ENCODE peak calls at places on chromosomes 7 and 10, in six cellular contexts. C, M, J, L, X and F are unnamed samples.
A peak's percentile ranks its signal among the peaks of the same experiment; 100 is the strongest.

GRCh38 chr7:117706191-117706590 is 167.1 kb downstream of the CTTNBP2 start:
- DNase-seq in M (no peak), C (no peak), L (no peak), J (no peak), X (no peak), F (no peak)

GRCh38 chr7:31099451-31100444 is 47.6 kb downstream of the ADCYAP1R1 start:
- DNase-seq in L (no peak), J (no peak), M (no peak), X (no peak), C (no peak), F (no peak)

GRCh38 chr10:61815505-61815904 is 86.0 kb upstream of the ARID5B start:
- DNase-seq in M (no peak), J (peak; percentile 6), L (no peak), X (peak; percentile 56), C (no peak), F (peak; percentile 25)

GRCh38 chr10:1465421-1465902 is 271.9 kb downstream of the ADARB2 start:
- DNase-seq in X (peak; percentile 3), J (no peak), C (no peak), M (peak; percentile 27), L (no peak), F (no peak)

GRCh38 chr10:61316866-61317265 is 136.3 kb downstream of the TMEM26 start:
- DNase-seq in L (no peak), X (no peak), C (peak; percentile 54), J (no peak), M (no peak), F (peak; percentile 53)

GRCh38 chr10:58064714-58065528 is 202.8 kb downstream of the IPMK start:
- DNase-seq in X (peak; percentile 43), J (peak; percentile 74), C (peak; percentile 38), L (peak; percentile 92), M (no peak), F (peak; percentile 23)

GRCh38 chr10:7210516-7210915 is 200.3 kb downstream of the SFMBT2 start:
- DNase-seq in X (no peak), J (no peak), M (no peak), C (no peak), L (no peak), F (no peak)

GRCh38 chr7:123645516-123645915 is 10.2 kb upstream of the LMOD2 start:
- DNase-seq in L (no peak), M (no peak), J (no peak), X (no peak), C (no peak), F (no peak)

GRCh38 chr7:96949766-96950165 is 55.6 kb upstream of the DLX6 start:
- DNase-seq in C (peak; percentile 60), J (no peak), L (peak; percentile 93), X (peak; percentile 61), M (no peak), F (peak; percentile 52)

GRCh38 chr10:34474060-34474376 is 341.1 kb downstream of the PARD3 start:
- DNase-seq in L (peak; percentile 69), X (peak; percentile 77), C (peak; percentile 21), M (no peak), J (no peak), F (peak; percentile 7)

GRCh38 chr7:132575987-132576722 is at the start of gene PLXNA4:
- DNase-seq in X (no peak), C (peak; percentile 26), L (peak; percentile 28), M (no peak), J (peak; percentile 60), F (peak; percentile 19)
- TF ChIP-seq EZH2 in X (peak; percentile 76), C (peak; percentile 79), L (peak; percentile 87), M (no peak), J (peak; percentile 96), F (peak; percentile 25)

GRCh38 chr7:122304996-122305421 is 459 bp upstream of the FEZF1 start:
- DNase-seq in J (peak; percentile 60), L (no peak), M (no peak), C (no peak), X (no peak), F (no peak)
- H3K4me2 ChIP-seq in J (peak overlapping the region; percentile 93), L (peak overlapping the region; percentile 88), M (no peak overlapping the region), C (peak overlapping the region; percentile 28), X (no peak overlapping the region), F (peak overlapping the region; percentile 70)

GRCh38 chr7:93747019-93747418 is 143.5 kb downstream of the TFPI2 start:
- DNase-seq in L (no peak), C (no peak), X (no peak), M (no peak), J (no peak), F (no peak)
- TF ChIP-seq EZH2 in L (no peak), C (no peak), X (no peak), M (no peak), J (no peak), F (no peak)

GRCh38 chr10:99658622-99659030 is 683 bp upstream of the ENTPD7 start:
- DNase-seq in C (peak; percentile 71), L (no peak), X (peak; percentile 71), J (peak; percentile 40), M (no peak), F (peak; percentile 61)

GRCh38 chr10:99652800-99653390 is 6.4 kb upstream of the ENTPD7 start:
- DNase-seq in J (no peak), L (peak; percentile 39), X (no peak), C (no peak), M (no peak), F (no peak)

GRCh38 chr10:99656199-99657064 is 2.9 kb upstream of the ENTPD7 start:
- DNase-seq in C (no peak), L (no peak), M (no peak), X (peak; percentile 95), J (no peak), F (no peak)

GRCh38 chr10:99654390-99654789 is 4.9 kb upstream of the ENTPD7 start:
- DNase-seq in J (no peak), X (peak; percentile 58), C (no peak), L (no peak), M (no peak), F (no peak)

DNA sequence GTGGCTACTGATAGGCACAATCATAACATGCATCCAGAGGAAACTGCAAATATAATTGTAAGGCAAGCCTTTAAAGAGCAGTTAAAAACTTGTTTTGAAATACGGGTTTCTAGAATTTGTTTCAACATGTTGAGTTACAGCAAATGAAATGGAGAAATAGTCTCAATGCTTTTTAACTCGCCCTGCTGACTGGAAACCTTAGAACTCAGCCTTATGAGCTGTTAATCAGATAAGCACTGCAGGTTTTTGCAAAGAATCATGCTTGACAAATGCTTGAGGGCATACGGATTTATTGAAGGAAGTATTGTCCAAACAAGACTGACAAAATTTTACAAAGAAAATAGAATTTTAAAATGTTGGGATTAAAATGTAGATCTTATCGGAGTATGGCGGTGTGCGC is 4.5 kb upstream of the ENTPD7 start:
- DNase-seq in L (peak; percentile 56), J (no peak), M (no peak), X (peak; percentile 96), C (no peak), F (no peak)
- H3K4me2 ChIP-seq in L (no peak overlapping the region), J (no peak overlapping the region), M (no peak overlapping the region), X (peak overlapping the region; percentile 38), C (no peak overlapping the region), F (no peak overlapping the region)

DNA sequence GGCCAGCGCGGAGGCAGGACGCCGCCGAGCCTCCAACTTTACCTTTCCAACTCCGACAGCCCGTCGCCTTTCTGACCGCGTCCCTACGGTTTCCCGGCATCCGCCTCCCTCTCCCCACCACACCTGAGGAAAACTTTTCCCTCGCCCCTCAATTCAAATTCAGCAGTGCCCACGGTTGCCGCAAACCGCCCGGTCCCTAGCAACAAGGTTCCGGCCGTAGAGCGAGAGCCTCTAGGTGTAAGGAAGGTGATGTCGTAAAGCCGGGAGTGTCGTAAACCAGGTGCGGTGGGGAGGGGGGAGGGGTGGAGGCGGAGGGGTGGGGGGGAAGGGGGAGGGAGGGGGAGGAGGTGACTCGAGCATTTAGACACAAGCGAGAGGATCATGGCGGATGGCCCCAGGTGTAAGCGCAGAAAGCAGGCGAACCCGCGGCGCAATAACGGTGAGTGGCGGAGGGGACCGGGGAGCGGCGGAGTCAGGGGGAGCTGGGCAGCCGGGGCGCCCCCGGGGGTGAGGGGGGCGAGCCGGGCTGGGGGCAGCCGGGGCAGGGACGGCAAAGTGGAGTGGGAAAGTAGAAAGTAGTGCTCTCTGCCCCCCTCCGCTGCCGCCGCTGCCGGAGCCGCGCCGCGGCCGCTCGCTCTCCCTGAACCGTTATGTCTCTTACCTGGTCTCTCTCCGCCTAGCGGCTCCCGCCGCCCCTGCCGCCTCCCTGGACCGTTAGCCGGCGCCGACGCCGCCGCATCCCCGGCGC is at the start of gene ZEB1:
- DNase-seq in M (no peak), L (peak; percentile 78), C (peak; percentile 97), X (peak; percentile 86), J (peak; percentile 97), F (peak; percentile 96)
- TF ChIP-seq EZH2 in M (no peak), L (no peak), C (no peak), X (no peak), J (no peak), F (no peak)

GRCh38 chr10:45424668-45425404 is 50.8 kb downstream of the ALOX5 start:
- DNase-seq in L (no peak), C (no peak), X (no peak), M (no peak), J (no peak), F (no peak)

GRCh38 chr10:45425628-45426563 is 51.9 kb downstream of the ALOX5 start:
- DNase-seq in C (peak; percentile 16), X (peak; percentile 35), J (no peak), L (peak; percentile 74), M (no peak), F (no peak)

GRCh38 chr10:45422207-45422606 is 48.2 kb downstream of the ALOX5 start:
- DNase-seq in J (no peak), M (no peak), C (no peak), L (no peak), X (no peak), F (no peak)

GRCh38 chr10:45422862-45423659 is 49.0 kb downstream of the ALOX5 start:
- DNase-seq in M (no peak), J (no peak), C (no peak), L (no peak), X (no peak), F (no peak)

DNA sequence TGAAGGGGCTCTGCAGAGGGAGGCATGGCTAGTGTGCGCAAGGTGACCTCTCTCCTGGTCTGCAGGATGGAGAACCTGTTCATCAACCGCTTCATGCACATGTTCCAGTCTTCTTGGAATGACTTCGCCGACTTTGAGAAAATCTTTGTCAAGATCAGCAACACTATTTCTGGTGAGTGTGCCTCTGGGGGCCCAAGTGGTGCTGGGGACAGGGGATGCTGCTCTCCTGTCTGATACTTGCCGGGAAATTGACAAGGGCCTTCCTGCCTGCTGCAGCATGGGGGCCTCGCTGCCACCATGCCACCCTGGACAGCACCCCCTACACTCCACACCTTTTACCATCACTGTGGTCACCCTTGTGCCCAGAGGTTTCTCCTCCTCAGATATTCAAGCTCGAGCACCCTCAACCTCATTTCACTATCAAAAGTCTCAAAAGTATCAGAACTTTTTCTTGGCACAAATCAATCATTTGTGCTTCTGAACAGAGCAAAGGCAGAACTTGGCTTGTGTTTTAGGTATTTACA is 50.0 kb downstream of the ALOX5 start:
- DNase-seq in X (no peak), J (no peak), M (no peak), L (no peak), C (no peak), F (no peak)
- H3K4me2 ChIP-seq in X (no peak overlapping the region), J (no peak overlapping the region), M (no peak overlapping the region), L (no peak overlapping the region), C (no peak overlapping the region), F (no peak overlapping the region)

GRCh38 chr7:98399903-98400537 is 870 bp downstream of the BAIAP2L1 start:
- DNase-seq in J (peak; percentile 73), L (peak; percentile 50), X (peak; percentile 31), C (peak; percentile 63), M (no peak), F (peak; percentile 49)
- TF ChIP-seq EZH2 in J (no peak), L (no peak), X (no peak), C (no peak), M (no peak), F (no peak)

GRCh38 chr10:29798876-29799690 is 164.3 kb upstream of the SVIL start:
- DNase-seq in L (no peak), C (no peak), M (no peak), X (no peak), J (no peak), F (no peak)
- H3K4me2 ChIP-seq in L (no peak overlapping the region), C (no peak overlapping the region), M (no peak overlapping the region), X (no peak overlapping the region), J (no peak overlapping the region), F (no peak overlapping the region)